ENCODE peak calls at places on chromosomes 2 and 18, in ten cellular contexts. One of them, this sample, is unnamed.

GRCh38 chr2:63249146-63249545 is 198.5 kb downstream of the OTX1 start:
- DNase-seq in psoas muscle: no peak
- DNase-seq in bronchial epithelial cell: no peak
- DNase-seq in left kidney: no peak
- DNase-seq in cardiac muscle cell: no peak
- DNase-seq in cardiac fibroblast: no peak
- DNase-seq in Caco-2: peak
- DNase-seq in stimulated activated CD4-positive, alpha-beta T cell treated with anti-CD3 and anti-CD28 coated beads, Interleukin-1b, Interleukin-23, amount 100 ng/mL, for 24 hours: no peak
- DNase-seq in tibial artery: no peak
- DNase-seq in CD4-positive, alpha-beta T cell: no peak
- DNase-seq in this sample: no peak

GRCh38 chr18:6022089-6022444 is 126.7 kb upstream of the TMEM200C start:
- DNase-seq in CD4-positive, alpha-beta T cell: no peak
- DNase-seq in bronchial epithelial cell: no peak
- DNase-seq in stimulated activated CD4-positive, alpha-beta T cell treated with anti-CD3 and anti-CD28 coated beads, Interleukin-1b, Interleukin-23, amount 100 ng/mL, for 24 hours: no peak
- DNase-seq in psoas muscle: no peak
- DNase-seq in Caco-2: no peak
- DNase-seq in cardiac muscle cell: peak
- DNase-seq in tibial artery: no peak
- DNase-seq in cardiac fibroblast: no peak
- DNase-seq in left kidney: no peak
- DNase-seq in this sample: no peak

GRCh38 chr18:55088000-55088401 is 128.7 kb upstream of the CCDC68 start:
- DNase-seq in stimulated activated CD4-positive, alpha-beta T cell treated with anti-CD3 and anti-CD28 coated beads, Interleukin-1b, Interleukin-23, amount 100 ng/mL, for 24 hours: no peak
- DNase-seq in left kidney: no peak
- DNase-seq in bronchial epithelial cell: peak
- DNase-seq in Caco-2: no peak
- DNase-seq in psoas muscle: no peak
- DNase-seq in CD4-positive, alpha-beta T cell: no peak
- DNase-seq in cardiac fibroblast: no peak
- DNase-seq in cardiac muscle cell: no peak
- DNase-seq in tibial artery: no peak
- DNase-seq in this sample: no peak

GRCh38 chr2:162828545-162828944 is 10.0 kb downstream of the KCNH7 start:
- DNase-seq in cardiac muscle cell: no peak
- DNase-seq in psoas muscle: no peak
- DNase-seq in bronchial epithelial cell: peak
- DNase-seq in Caco-2: no peak
- DNase-seq in cardiac fibroblast: no peak
- DNase-seq in stimulated activated CD4-positive, alpha-beta T cell treated with anti-CD3 and anti-CD28 coated beads, Interleukin-1b, Interleukin-23, amount 100 ng/mL, for 24 hours: no peak
- DNase-seq in left kidney: no peak
- DNase-seq in CD4-positive, alpha-beta T cell: no peak
- DNase-seq in tibial artery: no peak
- DNase-seq in this sample: no peak

GRCh38 chr2:240433973-240434727 is 1.3 kb upstream of the GPC1 start:
- DNase-seq in CD4-positive, alpha-beta T cell: peak
- DNase-seq in psoas muscle: peak
- DNase-seq in left kidney: no peak
- DNase-seq in bronchial epithelial cell: peak
- DNase-seq in Caco-2: no peak
- DNase-seq in cardiac fibroblast: peak
- DNase-seq in cardiac muscle cell: peak
- DNase-seq in tibial artery: no peak
- DNase-seq in stimulated activated CD4-positive, alpha-beta T cell treated with anti-CD3 and anti-CD28 coated beads, Interleukin-1b, Interleukin-23, amount 100 ng/mL, for 24 hours: no peak
- DNase-seq in this sample: no peak

GRCh38 chr18:32669549-32670165 is 103.2 kb downstream of the KLHL14 start:
- DNase-seq in left kidney: no peak
- DNase-seq in Caco-2: no peak
- DNase-seq in cardiac fibroblast: no peak
- DNase-seq in cardiac muscle cell: no peak
- DNase-seq in CD4-positive, alpha-beta T cell: no peak
- DNase-seq in psoas muscle: no peak
- DNase-seq in bronchial epithelial cell: no peak
- DNase-seq in stimulated activated CD4-positive, alpha-beta T cell treated with anti-CD3 and anti-CD28 coated beads, Interleukin-1b, Interleukin-23, amount 100 ng/mL, for 24 hours: no peak
- DNase-seq in tibial artery: no peak
- DNase-seq in this sample: peak

GRCh38 chr2:9556121-9556869 is 665 bp upstream of the ADAM17 start:
- DNase-seq in stimulated activated CD4-positive, alpha-beta T cell treated with anti-CD3 and anti-CD28 coated beads, Interleukin-1b, Interleukin-23, amount 100 ng/mL, for 24 hours: no peak
- DNase-seq in Caco-2: no peak
- DNase-seq in psoas muscle: no peak
- DNase-seq in cardiac muscle cell: peak
- DNase-seq in left kidney: peak
- DNase-seq in tibial artery: no peak
- DNase-seq in cardiac fibroblast: no peak
- DNase-seq in bronchial epithelial cell: peak
- DNase-seq in CD4-positive, alpha-beta T cell: no peak
- DNase-seq in this sample: no peak

GRCh38 chr2:57890462-57890861 is 156.1 kb upstream of the VRK2 start:
- DNase-seq in stimulated activated CD4-positive, alpha-beta T cell treated with anti-CD3 and anti-CD28 coated beads, Interleukin-1b, Interleukin-23, amount 100 ng/mL, for 24 hours: no peak
- DNase-seq in CD4-positive, alpha-beta T cell: no peak
- DNase-seq in cardiac muscle cell: no peak
- DNase-seq in psoas muscle: no peak
- DNase-seq in bronchial epithelial cell: peak
- DNase-seq in left kidney: no peak
- DNase-seq in cardiac fibroblast: no peak
- DNase-seq in Caco-2: no peak
- DNase-seq in tibial artery: no peak
- DNase-seq in this sample: no peak

GRCh38 chr2:46379213-46380037 is 82.2 kb downstream of the EPAS1 start:
- DNase-seq in psoas muscle: no peak
- DNase-seq in cardiac fibroblast: peak
- DNase-seq in Caco-2: no peak
- DNase-seq in left kidney: no peak
- DNase-seq in tibial artery: no peak
- DNase-seq in CD4-positive, alpha-beta T cell: no peak
- DNase-seq in stimulated activated CD4-positive, alpha-beta T cell treated with anti-CD3 and anti-CD28 coated beads, Interleukin-1b, Interleukin-23, amount 100 ng/mL, for 24 hours: no peak
- DNase-seq in bronchial epithelial cell: no peak
- DNase-seq in cardiac muscle cell: peak
- DNase-seq in this sample: no peak

GRCh38 chr2:30022444-30023071 is 101.2 kb upstream of the ALK start:
- DNase-seq in cardiac muscle cell: no peak
- DNase-seq in Caco-2: no peak
- DNase-seq in stimulated activated CD4-positive, alpha-beta T cell treated with anti-CD3 and anti-CD28 coated beads, Interleukin-1b, Interleukin-23, amount 100 ng/mL, for 24 hours: no peak
- DNase-seq in cardiac fibroblast: no peak
- DNase-seq in left kidney: no peak
- DNase-seq in CD4-positive, alpha-beta T cell: no peak
- DNase-seq in tibial artery: no peak
- DNase-seq in psoas muscle: no peak
- DNase-seq in bronchial epithelial cell: no peak
- DNase-seq in this sample: no peak

GRCh38 chr18:10926565-10927194 is 222.7 kb downstream of the PIEZO2 start:
- DNase-seq in bronchial epithelial cell: no peak
- DNase-seq in cardiac fibroblast: peak
- DNase-seq in stimulated activated CD4-positive, alpha-beta T cell treated with anti-CD3 and anti-CD28 coated beads, Interleukin-1b, Interleukin-23, amount 100 ng/mL, for 24 hours: no peak
- DNase-seq in left kidney: peak
- DNase-seq in CD4-positive, alpha-beta T cell: no peak
- DNase-seq in cardiac muscle cell: peak
- DNase-seq in tibial artery: no peak
- DNase-seq in psoas muscle: no peak
- DNase-seq in Caco-2: no peak
- DNase-seq in this sample: peak

GRCh38 chr2:205675861-205676516 is 6.3 kb upstream of the NRP2 start:
- DNase-seq in cardiac fibroblast: peak
- DNase-seq in cardiac muscle cell: peak
- DNase-seq in stimulated activated CD4-positive, alpha-beta T cell treated with anti-CD3 and anti-CD28 coated beads, Interleukin-1b, Interleukin-23, amount 100 ng/mL, for 24 hours: no peak
- DNase-seq in tibial artery: no peak
- DNase-seq in Caco-2: peak
- DNase-seq in left kidney: peak
- DNase-seq in bronchial epithelial cell: peak
- DNase-seq in CD4-positive, alpha-beta T cell: no peak
- DNase-seq in psoas muscle: no peak
- DNase-seq in this sample: peak

GRCh38 chr18:52070295-52070756 is 269.7 kb upstream of the DCC start:
- DNase-seq in left kidney: peak
- DNase-seq in cardiac muscle cell: no peak
- DNase-seq in tibial artery: no peak
- DNase-seq in cardiac fibroblast: no peak
- DNase-seq in psoas muscle: no peak
- DNase-seq in bronchial epithelial cell: no peak
- DNase-seq in stimulated activated CD4-positive, alpha-beta T cell treated with anti-CD3 and anti-CD28 coated beads, Interleukin-1b, Interleukin-23, amount 100 ng/mL, for 24 hours: no peak
- DNase-seq in CD4-positive, alpha-beta T cell: no peak
- DNase-seq in Caco-2: peak
- DNase-seq in this sample: no peak

GRCh38 chr2:134336936-134337335 is 83.1 kb downstream of the MGAT5 start:
- DNase-seq in cardiac fibroblast: no peak
- DNase-seq in psoas muscle: no peak
- DNase-seq in stimulated activated CD4-positive, alpha-beta T cell treated with anti-CD3 and anti-CD28 coated beads, Interleukin-1b, Interleukin-23, amount 100 ng/mL, for 24 hours: no peak
- DNase-seq in left kidney: no peak
- DNase-seq in CD4-positive, alpha-beta T cell: no peak
- DNase-seq in tibial artery: no peak
- DNase-seq in bronchial epithelial cell: no peak
- DNase-seq in Caco-2: no peak
- DNase-seq in cardiac muscle cell: no peak
- DNase-seq in this sample: no peak

GRCh38 chr2:46983065-46983801 is 67.6 kb upstream of the MCFD2 start:
- DNase-seq in stimulated activated CD4-positive, alpha-beta T cell treated with anti-CD3 and anti-CD28 coated beads, Interleukin-1b, Interleukin-23, amount 100 ng/mL, for 24 hours: no peak
- DNase-seq in tibial artery: peak
- DNase-seq in bronchial epithelial cell: no peak
- DNase-seq in cardiac muscle cell: peak
- DNase-seq in Caco-2: no peak
- DNase-seq in cardiac fibroblast: peak
- DNase-seq in psoas muscle: no peak
- DNase-seq in CD4-positive, alpha-beta T cell: no peak
- DNase-seq in left kidney: peak
- DNase-seq in this sample: no peak

GRCh38 chr2:171703574-171704347 is 16.5 kb downstream of the DYNC1I2 start:
- DNase-seq in cardiac fibroblast: peak
- DNase-seq in psoas muscle: no peak
- DNase-seq in left kidney: peak
- DNase-seq in bronchial epithelial cell: peak
- DNase-seq in tibial artery: no peak
- DNase-seq in cardiac muscle cell: peak
- DNase-seq in stimulated activated CD4-positive, alpha-beta T cell treated with anti-CD3 and anti-CD28 coated beads, Interleukin-1b, Interleukin-23, amount 100 ng/mL, for 24 hours: no peak
- DNase-seq in Caco-2: peak
- DNase-seq in CD4-positive, alpha-beta T cell: no peak
- DNase-seq in this sample: peak

GRCh38 chr2:104703669-104704068 is 150.2 kb upstream of the POU3F3 start:
- DNase-seq in tibial artery: no peak
- DNase-seq in psoas muscle: no peak
- DNase-seq in cardiac muscle cell: no peak
- DNase-seq in CD4-positive, alpha-beta T cell: no peak
- DNase-seq in stimulated activated CD4-positive, alpha-beta T cell treated with anti-CD3 and anti-CD28 coated beads, Interleukin-1b, Interleukin-23, amount 100 ng/mL, for 24 hours: no peak
- DNase-seq in cardiac fibroblast: no peak
- DNase-seq in bronchial epithelial cell: peak
- DNase-seq in left kidney: peak
- DNase-seq in Caco-2: no peak
- DNase-seq in this sample: no peak

GRCh38 chr2:75596784-75597183 is 36.0 kb upstream of the EVA1A start:
- DNase-seq in bronchial epithelial cell: peak
- DNase-seq in tibial artery: no peak
- DNase-seq in CD4-positive, alpha-beta T cell: no peak
- DNase-seq in stimulated activated CD4-positive, alpha-beta T cell treated with anti-CD3 and anti-CD28 coated beads, Interleukin-1b, Interleukin-23, amount 100 ng/mL, for 24 hours: no peak
- DNase-seq in cardiac fibroblast: no peak
- DNase-seq in Caco-2: no peak
- DNase-seq in psoas muscle: no peak
- DNase-seq in left kidney: no peak
- DNase-seq in cardiac muscle cell: no peak
- DNase-seq in this sample: no peak

GRCh38 chr2:11343626-11344341 is 652 bp downstream of the ROCK2 start:
- DNase-seq in CD4-positive, alpha-beta T cell: peak
- DNase-seq in Caco-2: peak
- DNase-seq in cardiac muscle cell: peak
- DNase-seq in stimulated activated CD4-positive, alpha-beta T cell treated with anti-CD3 and anti-CD28 coated beads, Interleukin-1b, Interleukin-23, amount 100 ng/mL, for 24 hours: no peak
- DNase-seq in tibial artery: peak
- DNase-seq in psoas muscle: peak
- DNase-seq in cardiac fibroblast: peak
- DNase-seq in bronchial epithelial cell: peak
- DNase-seq in left kidney: peak
- DNase-seq in this sample: peak

GRCh38 chr2:209496586-209496982 is 72.7 kb downstream of the MAP2 start:
- DNase-seq in cardiac muscle cell: peak
- DNase-seq in left kidney: peak
- DNase-seq in stimulated activated CD4-positive, alpha-beta T cell treated with anti-CD3 and anti-CD28 coated beads, Interleukin-1b, Interleukin-23, amount 100 ng/mL, for 24 hours: no peak
- DNase-seq in Caco-2: no peak
- DNase-seq in psoas muscle: no peak
- DNase-seq in CD4-positive, alpha-beta T cell: no peak
- DNase-seq in bronchial epithelial cell: peak
- DNase-seq in cardiac fibroblast: peak
- DNase-seq in tibial artery: peak
- DNase-seq in this sample: no peak

GRCh38 chr2:108165750-108166149 is 74.0 kb upstream of the SULT1C3 start:
- DNase-seq in Caco-2: no peak
- DNase-seq in CD4-positive, alpha-beta T cell: no peak
- DNase-seq in left kidney: no peak
- DNase-seq in cardiac muscle cell: no peak
- DNase-seq in bronchial epithelial cell: no peak
- DNase-seq in cardiac fibroblast: no peak
- DNase-seq in psoas muscle: no peak
- DNase-seq in tibial artery: no peak
- DNase-seq in stimulated activated CD4-positive, alpha-beta T cell treated with anti-CD3 and anti-CD28 coated beads, Interleukin-1b, Interleukin-23, amount 100 ng/mL, for 24 hours: no peak
- DNase-seq in this sample: no peak

GRCh38 chr2:127678531-127678930 is 3.2 kb upstream of the LIMS2 start:
- DNase-seq in psoas muscle: no peak
- DNase-seq in stimulated activated CD4-positive, alpha-beta T cell treated with anti-CD3 and anti-CD28 coated beads, Interleukin-1b, Interleukin-23, amount 100 ng/mL, for 24 hours: no peak
- DNase-seq in cardiac fibroblast: no peak
- DNase-seq in Caco-2: no peak
- DNase-seq in tibial artery: peak
- DNase-seq in CD4-positive, alpha-beta T cell: no peak
- DNase-seq in cardiac muscle cell: no peak
- DNase-seq in left kidney: no peak
- DNase-seq in bronchial epithelial cell: no peak
- DNase-seq in this sample: no peak

GRCh38 chr18:63844254-63844653 is 43.3 kb upstream of the SERPINB2 start:
- DNase-seq in cardiac fibroblast: peak
- DNase-seq in psoas muscle: no peak
- DNase-seq in cardiac muscle cell: peak
- DNase-seq in stimulated activated CD4-positive, alpha-beta T cell treated with anti-CD3 and anti-CD28 coated beads, Interleukin-1b, Interleukin-23, amount 100 ng/mL, for 24 hours: no peak
- DNase-seq in bronchial epithelial cell: peak
- DNase-seq in Caco-2: peak
- DNase-seq in CD4-positive, alpha-beta T cell: no peak
- DNase-seq in left kidney: peak
- DNase-seq in tibial artery: no peak
- DNase-seq in this sample: peak

GRCh38 chr18:1422634-1423033 is 518.0 kb downstream of the ADCYAP1 start:
- DNase-seq in psoas muscle: no peak
- DNase-seq in bronchial epithelial cell: no peak
- DNase-seq in Caco-2: no peak
- DNase-seq in tibial artery: no peak
- DNase-seq in stimulated activated CD4-positive, alpha-beta T cell treated with anti-CD3 and anti-CD28 coated beads, Interleukin-1b, Interleukin-23, amount 100 ng/mL, for 24 hours: no peak
- DNase-seq in left kidney: no peak
- DNase-seq in cardiac muscle cell: no peak
- DNase-seq in cardiac fibroblast: no peak
- DNase-seq in CD4-positive, alpha-beta T cell: no peak
- DNase-seq in this sample: no peak

GRCh38 chr2:108612514-108613183 is 78.4 kb downstream of the LIMS1 start:
- DNase-seq in CD4-positive, alpha-beta T cell: peak
- DNase-seq in stimulated activated CD4-positive, alpha-beta T cell treated with anti-CD3 and anti-CD28 coated beads, Interleukin-1b, Interleukin-23, amount 100 ng/mL, for 24 hours: peak
- DNase-seq in tibial artery: no peak
- DNase-seq in cardiac muscle cell: no peak
- DNase-seq in cardiac fibroblast: no peak
- DNase-seq in left kidney: no peak
- DNase-seq in Caco-2: no peak
- DNase-seq in bronchial epithelial cell: peak
- DNase-seq in psoas muscle: no peak
- DNase-seq in this sample: no peak

GRCh38 chr2:241733391-241734207 is 831 bp upstream of the D2HGDH start:
- DNase-seq in stimulated activated CD4-positive, alpha-beta T cell treated with anti-CD3 and anti-CD28 coated beads, Interleukin-1b, Interleukin-23, amount 100 ng/mL, for 24 hours: no peak
- DNase-seq in tibial artery: no peak
- DNase-seq in psoas muscle: no peak
- DNase-seq in bronchial epithelial cell: peak
- DNase-seq in cardiac muscle cell: no peak
- DNase-seq in left kidney: no peak
- DNase-seq in cardiac fibroblast: no peak
- DNase-seq in CD4-positive, alpha-beta T cell: no peak
- DNase-seq in Caco-2: no peak
- DNase-seq in this sample: no peak

GRCh38 chr2:163646659-163647058 is 89.1 kb downstream of the FIGN start:
- DNase-seq in cardiac fibroblast: no peak
- DNase-seq in bronchial epithelial cell: no peak
- DNase-seq in CD4-positive, alpha-beta T cell: no peak
- DNase-seq in psoas muscle: no peak
- DNase-seq in Caco-2: no peak
- DNase-seq in cardiac muscle cell: no peak
- DNase-seq in stimulated activated CD4-positive, alpha-beta T cell treated with anti-CD3 and anti-CD28 coated beads, Interleukin-1b, Interleukin-23, amount 100 ng/mL, for 24 hours: no peak
- DNase-seq in left kidney: no peak
- DNase-seq in tibial artery: no peak
- DNase-seq in this sample: no peak

GRCh38 chr2:43737097-43737854 is 36.6 kb upstream of the DYNC2LI1 start:
- DNase-seq in bronchial epithelial cell: peak
- DNase-seq in tibial artery: peak
- DNase-seq in cardiac muscle cell: peak
- DNase-seq in left kidney: no peak
- DNase-seq in psoas muscle: no peak
- DNase-seq in cardiac fibroblast: peak
- DNase-seq in CD4-positive, alpha-beta T cell: no peak
- DNase-seq in stimulated activated CD4-positive, alpha-beta T cell treated with anti-CD3 and anti-CD28 coated beads, Interleukin-1b, Interleukin-23, amount 100 ng/mL, for 24 hours: no peak
- DNase-seq in Caco-2: no peak
- DNase-seq in this sample: no peak